ENCODE peak calls at places on chromosomes 12 and 14, in four cellular contexts. B is aorta, I is iPS-NIHi11, Q is lower leg skin. A is an unnamed sample.

GRCh38 chr12:113317122-113317521 is 17.8 kb downstream of the SLC8B1 start:
- DNase-seq in B (no peak), Q (no peak), I (no peak), A (no peak)

GRCh38 chr14:53032161-53032803 is 81.4 kb upstream of the FERMT2 start:
- DNase-seq in I (peak), B (no peak), Q (peak), A (peak)

GRCh38 chr12:63103489-63104131 is 47.4 kb downstream of the AVPR1A start:
- DNase-seq in I (peak), Q (no peak), B (no peak), A (no peak)

GRCh38 chr12:9344540-9344939 is 136.3 kb upstream of the PZP start:
- DNase-seq in B (no peak), I (no peak), Q (no peak), A (no peak)

GRCh38 chr12:21169878-21170472 is 39.0 kb downstream of the SLCO1B1 start:
- DNase-seq in I (peak), B (no peak), Q (no peak), A (no peak)

GRCh38 chr14:90434370-90435020 is 37.7 kb downstream of the CALM1 start:
- DNase-seq in B (peak), I (no peak), Q (no peak), A (no peak)

GRCh38 chr12:124109760-124110159 is 136.7 kb downstream of the ZNF664 start:
- DNase-seq in I (peak), Q (no peak), B (no peak), A (no peak)

GRCh38 chr12:45934956-45935355 is 55.4 kb downstream of the SCAF11 start:
- DNase-seq in I (no peak), B (no peak), Q (no peak), A (no peak)

GRCh38 chr14:73741386-73741875 is 27.2 kb upstream of the PNMA1 start:
- DNase-seq in Q (no peak), B (peak), I (peak), A (no peak)

GRCh38 chr12:39230086-39230485 is 212.8 kb downstream of the KIF21A start:
- DNase-seq in I (no peak), B (no peak), Q (no peak), A (no peak)

GRCh38 chr14:22981090-22982012 is 1.0 kb downstream of the AJUBA start:
- DNase-seq in B (peak), Q (no peak), I (peak), A (no peak)

GRCh38 chr14:61472025-61472672 is 150.8 kb downstream of the PRKCH start:
- DNase-seq in Q (no peak), B (no peak), I (no peak), A (peak)

GRCh38 chr12:63995512-63995911 is 151.0 kb downstream of the SRGAP1 start:
- DNase-seq in B (no peak), I (no peak), Q (no peak), A (no peak)

GRCh38 chr12:96882862-96883261 is 24.2 kb upstream of the NEDD1 start:
- DNase-seq in Q (no peak), B (no peak), I (no peak), A (no peak)

GRCh38 chr12:22409071-22409951 is 74.8 kb upstream of the ST8SIA1 start:
- DNase-seq in Q (no peak), I (no peak), B (no peak), A (no peak)

GRCh38 chr14:51533160-51533559 is 118.5 kb upstream of the FRMD6 start:
- DNase-seq in Q (no peak), I (no peak), B (no peak), A (no peak)

GRCh38 chr14:49593016-49593415 is 5.7 kb upstream of the LRR1 start:
- DNase-seq in Q (no peak), I (no peak), B (no peak), A (no peak)

GRCh38 chr12:23621910-23622309 is 327.6 kb downstream of the SOX5 start:
- DNase-seq in B (no peak), I (no peak), Q (no peak), A (no peak)

A was measured in epithelial cell of proximal tubule.